ENCODE peak calls at places on chromosome X, in eight cellular contexts. One of them, this sample, is unnamed.

GRCh38 chrX:104253567-104254441 is 929 bp downstream of the ESX1 start:
- DNase-seq in fibroblast of lung: no peak
- DNase-seq in CD8-positive, alpha-beta T cell: no peak
- DNase-seq in CD4-positive, CD25-positive, alpha-beta regulatory T cell: no peak
- DNase-seq in pancreas: peak; percentile 65
- DNase-seq in SJSA1: no peak
- DNase-seq in right cardiac atrium: no peak
- DNase-seq in uterus: no peak
- DNase-seq in this sample: no peak

GRCh38 chrX:18010251-18010650 is 149.2 kb upstream of the RAI2 start:
- DNase-seq in CD4-positive, CD25-positive, alpha-beta regulatory T cell: no peak
- DNase-seq in uterus: no peak
- DNase-seq in pancreas: no peak
- DNase-seq in SJSA1: no peak
- DNase-seq in fibroblast of lung: no peak
- DNase-seq in CD8-positive, alpha-beta T cell: no peak
- DNase-seq in right cardiac atrium: no peak
- DNase-seq in this sample: peak; percentile 9

GRCh38 chrX:103861200-103861599 is 29.1 kb upstream of the RAB9B start:
- DNase-seq in CD8-positive, alpha-beta T cell: no peak
- DNase-seq in uterus: no peak
- DNase-seq in SJSA1: no peak
- DNase-seq in CD4-positive, CD25-positive, alpha-beta regulatory T cell: no peak
- DNase-seq in fibroblast of lung: no peak
- DNase-seq in right cardiac atrium: no peak
- DNase-seq in pancreas: no peak
- DNase-seq in this sample: no peak

GRCh38 chrX:46837543-46838481 is 969 bp downstream of the RP2 start:
- DNase-seq in CD8-positive, alpha-beta T cell: no peak
- DNase-seq in CD4-positive, CD25-positive, alpha-beta regulatory T cell: peak; percentile 68
- DNase-seq in right cardiac atrium: no peak
- DNase-seq in uterus: no peak
- DNase-seq in fibroblast of lung: peak; percentile 42
- DNase-seq in pancreas: no peak
- DNase-seq in SJSA1: no peak
- DNase-seq in this sample: no peak

GRCh38 chrX:136954930-136955329 is 74.4 kb upstream of the RBMX start:
- DNase-seq in SJSA1: no peak
- DNase-seq in uterus: no peak
- DNase-seq in pancreas: no peak
- DNase-seq in CD4-positive, CD25-positive, alpha-beta regulatory T cell: peak; percentile 50
- DNase-seq in CD8-positive, alpha-beta T cell: no peak
- DNase-seq in fibroblast of lung: peak; percentile 28
- DNase-seq in right cardiac atrium: no peak
- DNase-seq in this sample: no peak

GRCh38 chrX:47579537-47579936 is 2.7 kb upstream of the TIMP1 start:
- DNase-seq in pancreas: no peak
- DNase-seq in CD8-positive, alpha-beta T cell: no peak
- DNase-seq in uterus: no peak
- DNase-seq in fibroblast of lung: peak; percentile 78
- DNase-seq in SJSA1: peak; percentile 62
- DNase-seq in right cardiac atrium: no peak
- DNase-seq in CD4-positive, CD25-positive, alpha-beta regulatory T cell: no peak
- DNase-seq in this sample: no peak

GRCh38 chrX:30039768-30040167 is 175.6 kb upstream of the MAGEB2 start:
- DNase-seq in pancreas: no peak
- DNase-seq in SJSA1: no peak
- DNase-seq in CD4-positive, CD25-positive, alpha-beta regulatory T cell: no peak
- DNase-seq in CD8-positive, alpha-beta T cell: no peak
- DNase-seq in fibroblast of lung: peak; percentile 59
- DNase-seq in right cardiac atrium: no peak
- DNase-seq in uterus: no peak
- DNase-seq in this sample: no peak

GRCh38 chrX:69535661-69536060 is 31.5 kb downstream of the NALF2 start:
- DNase-seq in uterus: no peak
- DNase-seq in pancreas: no peak
- DNase-seq in SJSA1: no peak
- DNase-seq in CD4-positive, CD25-positive, alpha-beta regulatory T cell: no peak
- DNase-seq in CD8-positive, alpha-beta T cell: no peak
- DNase-seq in right cardiac atrium: no peak
- DNase-seq in fibroblast of lung: no peak
- DNase-seq in this sample: no peak

GRCh38 chrX:65591206-65591605 is 56.6 kb upstream of the LAS1L start:
- DNase-seq in CD4-positive, CD25-positive, alpha-beta regulatory T cell: no peak
- DNase-seq in right cardiac atrium: no peak
- DNase-seq in uterus: no peak
- DNase-seq in CD8-positive, alpha-beta T cell: no peak
- DNase-seq in SJSA1: no peak
- DNase-seq in pancreas: no peak
- DNase-seq in fibroblast of lung: no peak
- DNase-seq in this sample: no peak

GRCh38 chrX:46630141-46630540 is 56.6 kb downstream of the CHST7 start:
- DNase-seq in SJSA1: no peak
- DNase-seq in fibroblast of lung: peak; percentile 45
- DNase-seq in CD8-positive, alpha-beta T cell: no peak
- DNase-seq in pancreas: no peak
- DNase-seq in right cardiac atrium: no peak
- DNase-seq in CD4-positive, CD25-positive, alpha-beta regulatory T cell: no peak
- DNase-seq in uterus: no peak
- DNase-seq in this sample: no peak

GRCh38 chrX:104310657-104311056 is 55.9 kb upstream of the ESX1 start:
- DNase-seq in CD8-positive, alpha-beta T cell: no peak
- DNase-seq in fibroblast of lung: no peak
- DNase-seq in CD4-positive, CD25-positive, alpha-beta regulatory T cell: no peak
- DNase-seq in pancreas: no peak
- DNase-seq in uterus: no peak
- DNase-seq in SJSA1: no peak
- DNase-seq in right cardiac atrium: no peak
- DNase-seq in this sample: no peak

GRCh38 chrX:30888526-30889146 is 418 bp downstream of the TAB3 start:
- DNase-seq in pancreas: peak; percentile 62
- DNase-seq in uterus: peak; percentile 24
- DNase-seq in fibroblast of lung: no peak
- DNase-seq in CD4-positive, CD25-positive, alpha-beta regulatory T cell: peak; percentile 23
- DNase-seq in CD8-positive, alpha-beta T cell: no peak
- DNase-seq in right cardiac atrium: no peak
- DNase-seq in SJSA1: no peak
- DNase-seq in this sample: no peak

GRCh38 chrX:37060999-37061398 is 52.8 kb downstream of the FAM47C start:
- DNase-seq in CD8-positive, alpha-beta T cell: no peak
- DNase-seq in uterus: no peak
- DNase-seq in right cardiac atrium: no peak
- DNase-seq in CD4-positive, CD25-positive, alpha-beta regulatory T cell: peak; percentile 50
- DNase-seq in fibroblast of lung: peak; percentile 34
- DNase-seq in pancreas: no peak
- DNase-seq in SJSA1: no peak
- DNase-seq in this sample: no peak

GRCh38 chrX:134603806-134604700 is 54.2 kb downstream of the PLAC1 start:
- DNase-seq in fibroblast of lung: peak; percentile 86
- DNase-seq in CD8-positive, alpha-beta T cell: no peak
- DNase-seq in pancreas: no peak
- DNase-seq in right cardiac atrium: no peak
- DNase-seq in CD4-positive, CD25-positive, alpha-beta regulatory T cell: no peak
- DNase-seq in SJSA1: peak; percentile 71
- DNase-seq in uterus: peak; percentile 43
- DNase-seq in this sample: no peak

GRCh38 chrX:30713061-30713525 is 59.9 kb downstream of the GK start:
- DNase-seq in SJSA1: peak; percentile 37
- DNase-seq in CD4-positive, CD25-positive, alpha-beta regulatory T cell: peak; percentile 76
- DNase-seq in CD8-positive, alpha-beta T cell: peak; percentile 35
- DNase-seq in right cardiac atrium: peak; percentile 36
- DNase-seq in fibroblast of lung: peak; percentile 49
- DNase-seq in pancreas: no peak
- DNase-seq in uterus: peak; percentile 21
- DNase-seq in this sample: peak; percentile 41

GRCh38 chrX:15158736-15159406 is 111.0 kb downstream of the ASB9 start:
- DNase-seq in CD4-positive, CD25-positive, alpha-beta regulatory T cell: peak; percentile 80
- DNase-seq in right cardiac atrium: no peak
- DNase-seq in fibroblast of lung: no peak
- DNase-seq in SJSA1: no peak
- DNase-seq in uterus: no peak
- DNase-seq in pancreas: no peak
- DNase-seq in CD8-positive, alpha-beta T cell: peak; percentile 11
- DNase-seq in this sample: no peak

GRCh38 chrX:15359701-15360100 is 24.4 kb upstream of the PIGA start:
- DNase-seq in SJSA1: no peak
- DNase-seq in fibroblast of lung: no peak
- DNase-seq in CD4-positive, CD25-positive, alpha-beta regulatory T cell: no peak
- DNase-seq in right cardiac atrium: no peak
- DNase-seq in uterus: no peak
- DNase-seq in CD8-positive, alpha-beta T cell: no peak
- DNase-seq in pancreas: no peak
- DNase-seq in this sample: no peak

GRCh38 chrX:115561605-115562491 is 874 bp downstream of the PLS3 start:
- DNase-seq in SJSA1: peak; percentile 48
- DNase-seq in uterus: peak; percentile 60
- DNase-seq in CD4-positive, CD25-positive, alpha-beta regulatory T cell: no peak
- DNase-seq in fibroblast of lung: peak; percentile 44
- DNase-seq in pancreas: peak; percentile 68
- DNase-seq in right cardiac atrium: peak; percentile 43
- DNase-seq in CD8-positive, alpha-beta T cell: no peak
- DNase-seq in this sample: peak; percentile 10

GRCh38 chrX:112058255-112058654 is 24.3 kb downstream of the TRPC5 start:
- DNase-seq in SJSA1: no peak
- DNase-seq in uterus: no peak
- DNase-seq in right cardiac atrium: no peak
- DNase-seq in pancreas: no peak
- DNase-seq in fibroblast of lung: peak; percentile 62
- DNase-seq in CD4-positive, CD25-positive, alpha-beta regulatory T cell: no peak
- DNase-seq in CD8-positive, alpha-beta T cell: no peak
- DNase-seq in this sample: no peak

GRCh38 chrX:100413231-100413630 is 3.2 kb upstream of the PCDH19 start:
- DNase-seq in right cardiac atrium: no peak
- DNase-seq in CD8-positive, alpha-beta T cell: no peak
- DNase-seq in pancreas: no peak
- DNase-seq in CD4-positive, CD25-positive, alpha-beta regulatory T cell: peak; percentile 52
- DNase-seq in uterus: no peak
- DNase-seq in fibroblast of lung: peak; percentile 32
- DNase-seq in SJSA1: no peak
- DNase-seq in this sample: peak; percentile 12

GRCh38 chrX:2626750-2627149 is 64.3 kb upstream of the CD99 start:
- DNase-seq in CD4-positive, CD25-positive, alpha-beta regulatory T cell: no peak
- DNase-seq in right cardiac atrium: no peak
- DNase-seq in fibroblast of lung: no peak
- DNase-seq in CD8-positive, alpha-beta T cell: no peak
- DNase-seq in pancreas: no peak
- DNase-seq in uterus: no peak
- DNase-seq in SJSA1: no peak
- DNase-seq in this sample: no peak

GRCh38 chrX:101999644-102000539 is 68.1 kb upstream of the ZMAT1 start:
- DNase-seq in fibroblast of lung: no peak
- DNase-seq in CD4-positive, CD25-positive, alpha-beta regulatory T cell: no peak
- DNase-seq in SJSA1: no peak
- DNase-seq in pancreas: peak; percentile 22
- DNase-seq in CD8-positive, alpha-beta T cell: no peak
- DNase-seq in right cardiac atrium: no peak
- DNase-seq in uterus: no peak
- DNase-seq in this sample: no peak

GRCh38 chrX:110286126-110286525 is 31.8 kb downstream of the AMMECR1 start:
- DNase-seq in pancreas: no peak
- DNase-seq in SJSA1: peak; percentile 39
- DNase-seq in CD8-positive, alpha-beta T cell: no peak
- DNase-seq in fibroblast of lung: peak; percentile 86
- DNase-seq in CD4-positive, CD25-positive, alpha-beta regulatory T cell: no peak
- DNase-seq in uterus: peak; percentile 14
- DNase-seq in right cardiac atrium: no peak
- DNase-seq in this sample: no peak

DNA sequence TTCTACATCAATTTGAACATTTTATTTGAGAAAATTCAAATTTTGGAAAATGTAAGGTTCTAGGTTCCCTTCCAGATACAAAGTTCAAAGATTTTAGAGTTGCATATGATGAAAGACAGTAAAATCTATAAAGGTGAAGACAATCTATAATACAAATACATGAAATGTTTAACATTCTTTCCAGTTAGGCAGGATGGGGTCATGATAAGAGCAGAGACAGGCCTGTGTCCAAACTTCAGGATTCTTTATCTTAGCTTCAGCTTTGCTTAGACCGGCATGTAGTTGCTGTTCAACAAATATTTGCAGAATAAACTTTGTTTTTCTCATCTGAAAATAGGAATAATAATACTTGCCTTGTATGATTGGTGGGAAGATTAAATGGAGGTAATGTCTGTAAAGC is 4.5 kb upstream of the RPS6KA3 start:
- DNase-seq in pancreas: no peak
- DNase-seq in CD4-positive, CD25-positive, alpha-beta regulatory T cell: no peak
- DNase-seq in right cardiac atrium: no peak
- DNase-seq in uterus: no peak
- DNase-seq in CD8-positive, alpha-beta T cell: no peak
- DNase-seq in SJSA1: no peak
- DNase-seq in fibroblast of lung: no peak
- DNase-seq in this sample: no peak
- H3K27ac ChIP-seq in pancreas: no peak overlapping the region
- H3K27ac ChIP-seq in CD4-positive, CD25-positive, alpha-beta regulatory T cell: no peak overlapping the region
- H3K27ac ChIP-seq in right cardiac atrium: no peak overlapping the region
- H3K27ac ChIP-seq in uterus: no peak overlapping the region
- H3K27ac ChIP-seq in CD8-positive, alpha-beta T cell: no peak overlapping the region
- H3K27ac ChIP-seq in SJSA1: no peak overlapping the region
- H3K27ac ChIP-seq in fibroblast of lung: no peak overlapping the region
- H3K27ac ChIP-seq in this sample: no peak overlapping the region

GRCh38 chrX:41384041-41384705 is 50.2 kb downstream of the DDX3X start:
- DNase-seq in SJSA1: peak; percentile 69
- DNase-seq in pancreas: no peak
- DNase-seq in fibroblast of lung: peak; percentile 79
- DNase-seq in CD8-positive, alpha-beta T cell: peak; percentile 11
- DNase-seq in uterus: peak; percentile 55
- DNase-seq in CD4-positive, CD25-positive, alpha-beta regulatory T cell: peak; percentile 87
- DNase-seq in right cardiac atrium: peak; percentile 84
- DNase-seq in this sample: peak; percentile 4
- H3K4me1 ChIP-seq in SJSA1: peaks cover 25% of the 10 kb centered on the region
- H3K4me1 ChIP-seq in pancreas: no peaks in the 10 kb centered on the region
- H3K4me1 ChIP-seq in fibroblast of lung: peaks cover 4% of the 10 kb centered on the region
- H3K4me1 ChIP-seq in CD8-positive, alpha-beta T cell: peaks cover 11% of the 10 kb centered on the region
- H3K4me1 ChIP-seq in uterus: no peaks in the 10 kb centered on the region
- H3K4me1 ChIP-seq in CD4-positive, CD25-positive, alpha-beta regulatory T cell: peaks cover 16% of the 10 kb centered on the region
- H3K4me1 ChIP-seq in right cardiac atrium: peaks cover 5% of the 10 kb centered on the region
- H3K4me1 ChIP-seq in this sample: no peaks in the 10 kb centered on the region

DNA sequence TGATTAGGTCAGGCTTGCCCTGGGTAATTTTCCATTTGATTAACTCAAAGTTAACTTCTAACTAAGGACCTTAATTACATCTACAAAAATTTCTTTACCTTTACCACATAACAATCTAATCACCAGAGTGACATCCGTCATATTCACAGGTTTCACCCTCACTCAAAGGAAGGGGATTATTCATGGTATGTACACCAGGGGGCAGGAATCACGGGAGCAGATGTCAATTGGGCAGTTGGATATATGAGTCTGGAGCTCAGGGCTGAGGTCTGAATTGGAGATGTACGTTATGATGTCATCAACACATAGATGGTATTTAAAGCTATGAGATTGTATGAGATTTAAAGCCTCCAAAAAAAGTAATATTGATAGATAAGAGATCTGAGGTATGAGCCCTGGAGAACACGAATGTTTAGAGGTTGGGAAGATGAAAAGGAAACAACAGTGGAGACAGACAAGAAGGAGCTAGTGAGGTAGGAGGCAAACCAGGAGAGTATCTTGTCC is 52.9 kb downstream of the PGRMC1 start:
- DNase-seq in SJSA1: no peak
- DNase-seq in CD8-positive, alpha-beta T cell: no peak
- DNase-seq in fibroblast of lung: no peak
- DNase-seq in CD4-positive, CD25-positive, alpha-beta regulatory T cell: no peak
- DNase-seq in uterus: no peak
- DNase-seq in right cardiac atrium: no peak
- DNase-seq in pancreas: no peak
- DNase-seq in this sample: no peak
- H3K27ac ChIP-seq in SJSA1: no peak overlapping the region
- H3K27ac ChIP-seq in CD8-positive, alpha-beta T cell: no peak overlapping the region
- H3K27ac ChIP-seq in fibroblast of lung: no peak overlapping the region
- H3K27ac ChIP-seq in CD4-positive, CD25-positive, alpha-beta regulatory T cell: no peak overlapping the region
- H3K27ac ChIP-seq in uterus: no peak overlapping the region
- H3K27ac ChIP-seq in right cardiac atrium: no peak overlapping the region
- H3K27ac ChIP-seq in pancreas: no peak overlapping the region
- H3K27ac ChIP-seq in this sample: no peak overlapping the region

GRCh38 chrX:130896816-130897508 is 6.0 kb downstream of the ENOX2 start:
- DNase-seq in right cardiac atrium: no peak
- DNase-seq in CD8-positive, alpha-beta T cell: no peak
- DNase-seq in SJSA1: peak; percentile 32
- DNase-seq in CD4-positive, CD25-positive, alpha-beta regulatory T cell: no peak
- DNase-seq in fibroblast of lung: peak; percentile 53
- DNase-seq in pancreas: no peak
- DNase-seq in uterus: no peak
- DNase-seq in this sample: no peak
- H3K4me1 ChIP-seq in right cardiac atrium: peaks cover 2% of the 10 kb centered on the region
- H3K4me1 ChIP-seq in CD8-positive, alpha-beta T cell: no peaks in the 10 kb centered on the region
- H3K4me1 ChIP-seq in SJSA1: peaks cover 13% of the 10 kb centered on the region
- H3K4me1 ChIP-seq in CD4-positive, CD25-positive, alpha-beta regulatory T cell: peaks cover 1% of the 10 kb centered on the region
- H3K4me1 ChIP-seq in fibroblast of lung: no peaks in the 10 kb centered on the region
- H3K4me1 ChIP-seq in pancreas: no peaks in the 10 kb centered on the region
- H3K4me1 ChIP-seq in uterus: no peaks in the 10 kb centered on the region
- H3K4me1 ChIP-seq in this sample: no peaks in the 10 kb centered on the region